ENCODE peak calls at places on chromosomes 2 and 18, in four cellular contexts. Z, N, Q and S are unnamed samples.

GRCh38 chr18:23740105-23740830 is 51.0 kb downstream of the LAMA3 start:
- DNase-seq in Q (peak; percentile 59), N (no peak), Z (no peak), S (no peak)

GRCh38 chr2:1688161-1688560 is 56.2 kb downstream of the PXDN start:
- DNase-seq in Z (no peak), Q (no peak), N (no peak), S (no peak)

GRCh38 chr2:13791019-13791418 is 841.5 kb upstream of the LRATD1 start:
- DNase-seq in Q (no peak), Z (no peak), N (no peak), S (no peak)

GRCh38 chr2:195498176-195498575 is 158.8 kb upstream of the SLC39A10 start:
- DNase-seq in Q (peak; percentile 59), Z (no peak), N (no peak), S (no peak)

GRCh38 chr18:11995445-11996189 is 14.3 kb downstream of the IMPA2 start:
- DNase-seq in Q (peak; percentile 81), N (no peak), Z (peak; percentile 61), S (no peak)

GRCh38 chr2:201933792-201934229 is 99.8 kb upstream of the FZD7 start:
- DNase-seq in N (no peak), Z (peak; percentile 84), Q (no peak), S (no peak)

GRCh38 chr2:228699400-228699799 is 517.9 kb upstream of the SPHKAP start:
- DNase-seq in N (no peak), Q (peak; percentile 5), Z (no peak), S (no peak)

GRCh38 chr2:36355157-36355889 is at the start of gene CRIM1:
- DNase-seq in Z (peak; percentile 82), Q (peak; percentile 87), N (no peak), S (peak; percentile 60)

GRCh38 chr2:16546128-16546754 is 119.4 kb downstream of the CYRIA start:
- DNase-seq in N (no peak), Q (peak; percentile 48), Z (peak; percentile 19), S (peak; percentile 8)

GRCh38 chr2:69077224-69077953 is 64.4 kb downstream of the ANTXR1 start:
- DNase-seq in Q (no peak), N (no peak), Z (no peak), S (no peak)

GRCh38 chr18:77071711-77072292 is 60.8 kb downstream of the MBP start:
- DNase-seq in N (no peak), Z (peak; percentile 97), Q (peak; percentile 86), S (no peak)

GRCh38 chr2:7567646-7568045 is 650.4 kb downstream of the RNF144A start:
- DNase-seq in N (no peak), Q (no peak), Z (no peak), S (no peak)

GRCh38 chr2:238256594-238257104 is 16.8 kb upstream of the HES6 start:
- DNase-seq in Z (peak; percentile 55), Q (peak; percentile 91), N (peak; percentile 81), S (peak; percentile 73)

GRCh38 chr2:43623052-43623451 is 14.0 kb upstream of the PLEKHH2 start:
- DNase-seq in Z (no peak), Q (no peak), N (no peak), S (no peak)

GRCh38 chr2:173427887-173428683 is 73.4 kb downstream of the CDCA7 start:
- DNase-seq in N (no peak), Z (no peak), Q (peak; percentile 73), S (no peak)

GRCh38 chr2:75277111-75277510 is 77.8 kb upstream of the TACR1 start:
- DNase-seq in Z (peak; percentile 65), Q (peak; percentile 65), N (no peak), S (no peak)

GRCh38 chr2:60356346-60356745 is 197.1 kb downstream of the BCL11A start:
- DNase-seq in Q (peak; percentile 24), Z (no peak), N (no peak), S (no peak)

GRCh38 chr2:120508581-120509041 is 162.7 kb downstream of the INHBB start:
- DNase-seq in Q (peak; percentile 29), N (no peak), Z (no peak), S (no peak)

GRCh38 chr2:219362524-219363164 is 25.1 kb downstream of the DNPEP start:
- DNase-seq in N (no peak), Z (peak; percentile 37), Q (peak; percentile 92), S (no peak)